ENCODE peak calls at places on chromosome 16, in nine cellular contexts. A, C, M, B, N, K, J, R and L are unnamed samples.

GRCh38 chr16:73226675-73227074 is 178.7 kb upstream of the ZFHX3 start:
- DNase-seq in A (no peak), C (no peak), M (no peak), B (no peak), N (no peak), K (no peak), J (no peak), R (no peak), L (no peak)

GRCh38 chr16:75317101-75317522 is 65.7 kb upstream of the BCAR1 start:
- DNase-seq in A (no peak), C (no peak), M (no peak), B (no peak), N (no peak), K (no peak), J (no peak), R (no peak), L (no peak)

GRCh38 chr16:28873543-28874201 is 4.6 kb upstream of the ATP2A1 start:
- DNase-seq in A (no peak), C (peak), M (peak), B (no peak), N (no peak), K (no peak), J (no peak), R (peak), L (no peak)

GRCh38 chr16:2776500-2777139 is 460 bp downstream of the ELOB start:
- DNase-seq in A (no peak), C (no peak), M (peak), B (no peak), N (no peak), K (no peak), J (peak), R (no peak), L (peak)

GRCh38 chr16:57446530-57447141 is 549 bp downstream of the CIAPIN1 start:
- DNase-seq in A (no peak), C (no peak), M (no peak), B (peak), N (peak), K (no peak), J (peak), R (peak), L (peak)

GRCh38 chr16:10552998-10553491 is 27.4 kb downstream of the EMP2 start:
- DNase-seq in A (no peak), C (no peak), M (peak), B (no peak), N (no peak), K (peak), J (peak), R (no peak), L (peak)

GRCh38 chr16:30173054-30173453 is 10.3 kb upstream of the CORO1A start:
- DNase-seq in A (no peak), C (no peak), M (no peak), B (no peak), N (no peak), K (no peak), J (no peak), R (no peak), L (no peak)

GRCh38 chr16:58025351-58026138 is at the start of gene MMP15:
- DNase-seq in A (peak), C (peak), M (peak), B (peak), N (peak), K (peak), J (peak), R (peak), L (peak)

GRCh38 chr16:72940886-72941285 is 107.0 kb downstream of the ZFHX3 start:
- DNase-seq in A (no peak), C (no peak), M (no peak), B (no peak), N (no peak), K (no peak), J (no peak), R (no peak), L (no peak)

GRCh38 chr16:84640145-84640544 is 8.2 kb upstream of the KLHL36 start:
- DNase-seq in A (no peak), C (no peak), M (no peak), B (no peak), N (no peak), K (no peak), J (no peak), R (no peak), L (no peak)

GRCh38 chr16:23524886-23525285 is 14.6 kb upstream of the GGA2 start:
- DNase-seq in A (no peak), C (no peak), M (no peak), B (no peak), N (no peak), K (no peak), J (no peak), R (no peak), L (no peak)

GRCh38 chr16:4110680-4111079 is 5.6 kb downstream of the ADCY9 start:
- DNase-seq in A (no peak), C (no peak), M (no peak), B (no peak), N (peak), K (no peak), J (no peak), R (no peak), L (no peak)

GRCh38 chr16:3158498-3159314 is 23.9 kb downstream of the ZNF213 start:
- DNase-seq in A (peak), C (peak), M (peak), B (peak), N (peak), K (peak), J (peak), R (peak), L (peak)

GRCh38 chr16:10076037-10076436 is 106.2 kb downstream of the GRIN2A start:
- DNase-seq in A (no peak), C (no peak), M (no peak), B (no peak), N (no peak), K (no peak), J (no peak), R (no peak), L (no peak)

GRCh38 chr16:84953051-84953746 is 58.1 kb downstream of the ZDHHC7 start:
- DNase-seq in A (no peak), C (no peak), M (no peak), B (no peak), N (no peak), K (no peak), J (no peak), R (no peak), L (peak)

GRCh38 chr16:2964416-2965223 is 545 bp downstream of the KREMEN2 start:
- DNase-seq in A (no peak), C (peak), M (peak), B (no peak), N (peak), K (peak), J (no peak), R (no peak), L (no peak)

GRCh38 chr16:49638696-49639629 is 216.9 kb downstream of the ZNF423 start:
- DNase-seq in A (no peak), C (no peak), M (no peak), B (no peak), N (peak), K (peak), J (peak), R (no peak), L (peak)

GRCh38 chr16:1990336-1991134 is 765 bp downstream of the SYNGR3 start:
- DNase-seq in A (no peak), C (no peak), M (peak), B (no peak), N (no peak), K (peak), J (no peak), R (no peak), L (no peak)

GRCh38 chr16:1989826-1990335 is at the start of gene SYNGR3:
- DNase-seq in A (no peak), C (no peak), M (no peak), B (no peak), N (no peak), K (peak), J (no peak), R (no peak), L (no peak)

GRCh38 chr16:12158428-12158827 is 181.9 kb downstream of the SNX29 start:
- DNase-seq in A (no peak), C (no peak), M (no peak), B (peak), N (no peak), K (no peak), J (no peak), R (peak), L (no peak)

GRCh38 chr16:10584956-10585561 is 4.7 kb upstream of the EMP2 start:
- DNase-seq in A (no peak), C (no peak), M (no peak), B (peak), N (no peak), K (no peak), J (no peak), R (peak), L (no peak)

GRCh38 chr16:1771072-1771863 is at the start of gene NME3:
- DNase-seq in A (peak), C (peak), M (peak), B (peak), N (peak), K (peak), J (peak), R (peak), L (peak)

GRCh38 chr16:51523400-51523799 is 372.3 kb upstream of the SALL1 start:
- DNase-seq in A (no peak), C (no peak), M (no peak), B (peak), N (no peak), K (no peak), J (no peak), R (peak), L (no peak)

GRCh38 chr16:14098081-14098480 is 27.0 kb downstream of the MRTFB start:
- DNase-seq in A (no peak), C (no peak), M (no peak), B (peak), N (no peak), K (no peak), J (no peak), R (no peak), L (no peak)

GRCh38 chr16:29862884-29863668 is at the start of gene CDIPT:
- DNase-seq in A (peak), C (peak), M (peak), B (peak), N (peak), K (peak), J (peak), R (peak), L (peak)

GRCh38 chr16:4306439-4307214 is 9.2 kb upstream of the GLIS2 start:
- DNase-seq in A (no peak), C (no peak), M (peak), B (no peak), N (peak), K (peak), J (no peak), R (no peak), L (no peak)

GRCh38 chr16:25494292-25494691 is 197.5 kb upstream of the HS3ST4 start:
- DNase-seq in A (no peak), C (no peak), M (no peak), B (no peak), N (no peak), K (no peak), J (no peak), R (no peak), L (no peak)

GRCh38 chr16:69651217-69651616 is 75.1 kb downstream of the NQO1 start:
- DNase-seq in A (no peak), C (no peak), M (no peak), B (no peak), N (no peak), K (no peak), J (no peak), R (no peak), L (no peak)

GRCh38 chr16:30725465-30725792 is 22.8 kb upstream of the PHKG2 start:
- DNase-seq in A (no peak), C (no peak), M (no peak), B (no peak), N (no peak), K (no peak), J (no peak), R (no peak), L (no peak)

GRCh38 chr16:69084301-69084700 is 21.2 kb upstream of the HAS3 start:
- DNase-seq in A (no peak), C (no peak), M (no peak), B (peak), N (no peak), K (no peak), J (no peak), R (peak), L (no peak)

GRCh38 chr16:50267151-50267631 is 840 bp downstream of the ADCY7 start:
- DNase-seq in A (no peak), C (no peak), M (no peak), B (no peak), N (no peak), K (no peak), J (no peak), R (no peak), L (peak)

GRCh38 chr16:12837344-12837743 is 33.7 kb upstream of the CPPED1 start:
- DNase-seq in A (no peak), C (no peak), M (no peak), B (no peak), N (no peak), K (no peak), J (no peak), R (no peak), L (no peak)

GRCh38 chr16:27428035-27428785 is 26.2 kb downstream of the IL21R start:
- DNase-seq in A (no peak), C (no peak), M (peak), B (no peak), N (no peak), K (no peak), J (no peak), R (no peak), L (no peak)

GRCh38 chr16:3951861-3952332 is 71.4 kb upstream of the CREBBP start:
- DNase-seq in A (no peak), C (no peak), M (no peak), B (peak), N (peak), K (no peak), J (no peak), R (no peak), L (no peak)

GRCh38 chr16:2786826-2787151 is 571 bp downstream of the PRSS33 start:
- DNase-seq in A (no peak), C (no peak), M (no peak), B (no peak), N (no peak), K (no peak), J (no peak), R (no peak), L (no peak)

GRCh38 chr16:87836844-87837581 is 32.3 kb downstream of the SLC7A5 start:
- DNase-seq in A (no peak), C (no peak), M (no peak), B (no peak), N (no peak), K (no peak), J (peak), R (no peak), L (peak)

GRCh38 chr16:59586331-59586730 is 852.2 kb upstream of the GOT2 start:
- DNase-seq in A (no peak), C (no peak), M (no peak), B (no peak), N (no peak), K (no peak), J (no peak), R (no peak), L (no peak)

GRCh38 chr16:50596762-50597450 is 48.7 kb downstream of the NKD1 start:
- DNase-seq in A (no peak), C (no peak), M (no peak), B (no peak), N (no peak), K (no peak), J (no peak), R (no peak), L (no peak)

GRCh38 chr16:74723224-74723623 is 22.6 kb upstream of the MLKL start:
- DNase-seq in A (no peak), C (no peak), M (no peak), B (no peak), N (no peak), K (no peak), J (no peak), R (no peak), L (no peak)

GRCh38 chr16:12690024-12690423 is 113.7 kb downstream of the CPPED1 start:
- DNase-seq in A (no peak), C (no peak), M (no peak), B (no peak), N (no peak), K (no peak), J (no peak), R (no peak), L (no peak)